ENCODE peak calls at places on chromosomes 5 and 9, in seven cellular contexts. One of them, this sample, is unnamed. For H3K4me1, the result is how much of the 10 kb centered on the place peaks cover.

GRCh38 chr9:107665057-107665456 is 175.5 kb upstream of the KLF4 start:
- DNase-seq in A549: no peak
- DNase-seq in H1: no peak
- DNase-seq in suprapubic skin: no peak
- DNase-seq in tibial nerve: no peak
- DNase-seq in sigmoid colon: no peak
- DNase-seq in stomach: no peak
- DNase-seq in this sample: no peak

GRCh38 chr9:83649080-83649479 is 26.1 kb downstream of the IDNK start:
- DNase-seq in A549: peak
- DNase-seq in H1: peak
- DNase-seq in suprapubic skin: no peak
- DNase-seq in tibial nerve: peak
- DNase-seq in sigmoid colon: peak
- DNase-seq in stomach: peak
- DNase-seq in this sample: no peak

GRCh38 chr9:110337727-110338522 is at the start of gene TXNDC8:
- DNase-seq in A549: no peak
- DNase-seq in H1: no peak
- DNase-seq in suprapubic skin: no peak
- DNase-seq in tibial nerve: no peak
- DNase-seq in sigmoid colon: no peak
- DNase-seq in stomach: no peak
- DNase-seq in this sample: no peak

GRCh38 chr9:134010774-134011173 is 14.5 kb upstream of the BRD3OS start:
- DNase-seq in A549: no peak
- DNase-seq in H1: no peak
- DNase-seq in suprapubic skin: no peak
- DNase-seq in tibial nerve: no peak
- DNase-seq in sigmoid colon: no peak
- DNase-seq in stomach: peak
- DNase-seq in this sample: no peak

GRCh38 chr5:171596391-171596878 is 177.0 kb downstream of the FGF18 start:
- DNase-seq in A549: no peak
- DNase-seq in H1: peak
- DNase-seq in suprapubic skin: peak
- DNase-seq in tibial nerve: no peak
- DNase-seq in sigmoid colon: no peak
- DNase-seq in stomach: no peak
- DNase-seq in this sample: peak

GRCh38 chr9:35756275-35756742 is 2.2 kb upstream of the MSMP start:
- DNase-seq in A549: no peak
- DNase-seq in H1: no peak
- DNase-seq in suprapubic skin: no peak
- DNase-seq in tibial nerve: no peak
- DNase-seq in sigmoid colon: peak
- DNase-seq in stomach: peak
- DNase-seq in this sample: peak

GRCh38 chr9:29697011-29697410 is 2123.7 kb upstream of the C9orf72 start:
- DNase-seq in A549: no peak
- DNase-seq in H1: no peak
- DNase-seq in suprapubic skin: no peak
- DNase-seq in tibial nerve: no peak
- DNase-seq in sigmoid colon: no peak
- DNase-seq in stomach: no peak
- DNase-seq in this sample: no peak

GRCh38 chr5:87268126-87268969 is 665 bp downstream of the RASA1 start:
- DNase-seq in A549: peak
- DNase-seq in H1: peak
- DNase-seq in suprapubic skin: peak
- DNase-seq in tibial nerve: peak
- DNase-seq in sigmoid colon: peak
- DNase-seq in stomach: peak
- DNase-seq in this sample: peak

GRCh38 chr5:138611295-138612220 is 36.4 kb upstream of the HSPA9 start:
- DNase-seq in A549: no peak
- DNase-seq in H1: peak
- DNase-seq in suprapubic skin: peak
- DNase-seq in tibial nerve: no peak
- DNase-seq in sigmoid colon: peak
- DNase-seq in stomach: no peak
- DNase-seq in this sample: peak
- H3K27ac ChIP-seq in A549: no peak
- H3K27ac ChIP-seq in H1: peak
- H3K27ac ChIP-seq in suprapubic skin: peak
- H3K27ac ChIP-seq in tibial nerve: peak
- H3K27ac ChIP-seq in sigmoid colon: peak
- H3K27ac ChIP-seq in stomach: no peak
- H3K27ac ChIP-seq in this sample: peak

GRCh38 chr9:38437193-38437823 is 13.1 kb upstream of the IGFBPL1 start:
- DNase-seq in A549: peak
- DNase-seq in H1: no peak
- DNase-seq in suprapubic skin: no peak
- DNase-seq in tibial nerve: no peak
- DNase-seq in sigmoid colon: no peak
- DNase-seq in stomach: peak
- DNase-seq in this sample: no peak
- TF ChIP-seq EP300 in A549: no peak
- TF ChIP-seq EP300 in H1: no peak
- TF ChIP-seq EP300 in suprapubic skin: no peak
- TF ChIP-seq EP300 in tibial nerve: no peak
- TF ChIP-seq EP300 in sigmoid colon: no peak
- TF ChIP-seq EP300 in stomach: no peak
- TF ChIP-seq EP300 in this sample: no peak

DNA sequence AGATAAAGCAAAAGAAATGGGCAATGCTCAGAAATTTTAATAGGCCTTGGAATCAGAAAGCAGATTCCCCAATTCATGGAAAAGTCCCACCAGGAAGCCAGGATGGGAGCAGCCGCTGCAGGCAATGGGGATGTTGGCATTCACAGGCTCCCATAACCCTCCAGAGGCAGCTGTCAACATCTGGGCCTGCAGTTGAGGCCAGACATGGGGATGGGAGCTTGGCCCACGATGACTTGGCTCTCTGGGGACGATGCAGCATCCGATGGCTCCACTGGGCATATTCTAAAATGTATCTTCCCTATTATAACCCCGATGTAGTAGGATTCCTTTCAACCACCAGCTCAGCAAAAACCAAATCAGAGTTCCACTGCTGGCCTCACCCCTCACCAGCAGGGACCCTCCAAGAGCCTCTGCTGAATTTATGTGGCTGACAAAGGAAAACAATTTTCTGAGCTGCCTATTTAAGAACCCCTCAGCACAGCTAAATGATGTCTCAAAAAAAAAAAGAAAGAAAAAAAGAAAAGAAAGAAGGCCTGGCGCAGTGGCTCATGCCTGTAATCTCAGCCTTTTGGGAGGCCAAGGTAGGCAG is 7.1 kb downstream of the SPRY4 start:
- DNase-seq in A549: no peak
- DNase-seq in H1: no peak
- DNase-seq in suprapubic skin: no peak
- DNase-seq in tibial nerve: no peak
- DNase-seq in sigmoid colon: no peak
- DNase-seq in stomach: no peak
- DNase-seq in this sample: no peak
- H3K4me1 ChIP-seq in A549: under half
- H3K4me1 ChIP-seq in H1: under half
- H3K4me1 ChIP-seq in suprapubic skin: under half
- H3K4me1 ChIP-seq in tibial nerve: under half
- H3K4me1 ChIP-seq in sigmoid colon: under half
- H3K4me1 ChIP-seq in stomach: half or more
- H3K4me1 ChIP-seq in this sample: under half

GRCh38 chr9:13717356-13718057 is 438.0 kb upstream of the MPDZ start:
- DNase-seq in A549: no peak
- DNase-seq in H1: no peak
- DNase-seq in suprapubic skin: no peak
- DNase-seq in tibial nerve: no peak
- DNase-seq in sigmoid colon: no peak
- DNase-seq in stomach: no peak
- DNase-seq in this sample: no peak
- H3K27ac ChIP-seq in A549: no peak
- H3K27ac ChIP-seq in H1: no peak
- H3K27ac ChIP-seq in suprapubic skin: peak
- H3K27ac ChIP-seq in tibial nerve: peak
- H3K27ac ChIP-seq in sigmoid colon: no peak
- H3K27ac ChIP-seq in stomach: no peak
- H3K27ac ChIP-seq in this sample: no peak

DNA sequence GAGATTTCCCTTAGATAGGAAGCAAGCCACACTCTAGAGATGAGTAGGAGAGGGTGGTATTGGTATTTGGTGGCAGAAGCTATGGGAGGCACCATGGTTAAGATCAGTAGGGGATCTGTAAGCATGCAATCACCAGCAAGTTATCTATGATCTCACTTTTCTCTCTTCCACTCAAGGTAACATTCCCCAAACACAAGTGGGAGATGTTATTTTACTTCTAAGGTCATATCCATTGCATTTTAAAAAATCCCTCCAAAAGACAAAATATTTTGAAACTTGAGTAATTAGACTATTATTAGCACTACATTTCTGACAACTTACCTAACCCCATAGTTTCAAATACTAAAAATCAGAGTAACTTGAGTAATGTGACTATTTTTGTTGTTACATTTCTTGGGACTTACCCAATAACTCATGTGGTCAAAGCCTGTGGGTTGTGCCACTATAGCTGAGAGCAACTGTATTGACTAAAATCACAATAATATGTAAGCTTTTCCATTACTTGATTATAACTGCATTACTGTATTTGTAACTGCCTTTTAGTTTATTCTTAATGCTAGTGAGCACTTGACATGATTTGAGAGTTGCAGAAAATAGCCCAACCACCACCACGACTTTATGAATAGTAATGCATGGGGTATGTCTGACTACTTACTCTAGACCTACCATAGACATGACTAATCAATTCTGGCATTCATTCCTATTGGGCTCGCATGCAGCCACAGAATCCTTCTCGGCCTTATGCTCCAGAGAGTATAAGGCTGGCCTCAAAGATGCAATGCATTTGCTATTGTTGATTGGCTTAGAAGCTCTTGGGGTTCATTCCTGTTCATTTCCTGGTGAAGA is 264.7 kb downstream of the TRIM32 start:
- DNase-seq in A549: peak
- DNase-seq in H1: no peak
- DNase-seq in suprapubic skin: no peak
- DNase-seq in tibial nerve: no peak
- DNase-seq in sigmoid colon: no peak
- DNase-seq in stomach: no peak
- DNase-seq in this sample: no peak
- TF ChIP-seq EP300 in A549: no peak
- TF ChIP-seq EP300 in H1: no peak
- TF ChIP-seq EP300 in suprapubic skin: no peak
- TF ChIP-seq EP300 in tibial nerve: no peak
- TF ChIP-seq EP300 in sigmoid colon: no peak
- TF ChIP-seq EP300 in stomach: no peak
- TF ChIP-seq EP300 in this sample: no peak

GRCh38 chr9:37943329-37944265 is 39.7 kb upstream of the SLC25A51 start:
- DNase-seq in A549: no peak
- DNase-seq in H1: no peak
- DNase-seq in suprapubic skin: no peak
- DNase-seq in tibial nerve: no peak
- DNase-seq in sigmoid colon: no peak
- DNase-seq in stomach: no peak
- DNase-seq in this sample: peak
- H3K4me1 ChIP-seq in A549: half or more
- H3K4me1 ChIP-seq in H1: under half
- H3K4me1 ChIP-seq in suprapubic skin: under half
- H3K4me1 ChIP-seq in tibial nerve: under half
- H3K4me1 ChIP-seq in sigmoid colon: under half
- H3K4me1 ChIP-seq in stomach: under half
- H3K4me1 ChIP-seq in this sample: under half

GRCh38 chr5:161340012-161340411 is 206.5 kb downstream of the GABRB2 start:
- DNase-seq in A549: no peak
- DNase-seq in H1: no peak
- DNase-seq in suprapubic skin: no peak
- DNase-seq in tibial nerve: no peak
- DNase-seq in sigmoid colon: no peak
- DNase-seq in stomach: no peak
- DNase-seq in this sample: no peak
- H3K27ac ChIP-seq in A549: no peak
- H3K27ac ChIP-seq in H1: no peak
- H3K27ac ChIP-seq in suprapubic skin: no peak
- H3K27ac ChIP-seq in tibial nerve: no peak
- H3K27ac ChIP-seq in sigmoid colon: no peak
- H3K27ac ChIP-seq in stomach: no peak
- H3K27ac ChIP-seq in this sample: no peak